ENCODE peak calls at places on chromosomes 7 and 10, in ten cellular contexts. One of them, this sample, is unnamed.

GRCh38 chr7:20737840-20738448 is 48.7 kb downstream of the SP8 start:
- DNase-seq in Calu3: no peak
- DNase-seq in keratinocyte: no peak
- DNase-seq in breast epithelium: no peak
- DNase-seq in esophagus squamous epithelium: no peak
- DNase-seq in A172: no peak
- DNase-seq in activated T-helper 1 cell treated with Interleukin-2 at 50 U/mL for 16 hours: no peak
- DNase-seq in SW 1271: no peak
- DNase-seq in glutamatergic neuron: no peak
- DNase-seq in right atrium auricular region: no peak
- DNase-seq in this sample: no peak

GRCh38 chr7:4842302-4843064 is 19.3 kb downstream of the PAPOLB start:
- DNase-seq in Calu3: no peak
- DNase-seq in keratinocyte: no peak
- DNase-seq in breast epithelium: no peak
- DNase-seq in esophagus squamous epithelium: no peak
- DNase-seq in A172: no peak
- DNase-seq in activated T-helper 1 cell treated with Interleukin-2 at 50 U/mL for 16 hours: no peak
- DNase-seq in SW 1271: no peak
- DNase-seq in glutamatergic neuron: no peak
- DNase-seq in right atrium auricular region: no peak
- DNase-seq in this sample: no peak

GRCh38 chr10:118732253-118733194 is 22.2 kb downstream of the CACUL1 start:
- DNase-seq in Calu3: no peak
- DNase-seq in keratinocyte: no peak
- DNase-seq in breast epithelium: no peak
- DNase-seq in esophagus squamous epithelium: no peak
- DNase-seq in A172: no peak
- DNase-seq in activated T-helper 1 cell treated with Interleukin-2 at 50 U/mL for 16 hours: no peak
- DNase-seq in SW 1271: no peak
- DNase-seq in glutamatergic neuron: no peak
- DNase-seq in right atrium auricular region: no peak
- DNase-seq in this sample: no peak

GRCh38 chr10:116663342-116663741 is 42.6 kb downstream of the PNLIPRP2 start:
- DNase-seq in Calu3: no peak
- DNase-seq in keratinocyte: no peak
- DNase-seq in breast epithelium: no peak
- DNase-seq in esophagus squamous epithelium: no peak
- DNase-seq in A172: no peak
- DNase-seq in activated T-helper 1 cell treated with Interleukin-2 at 50 U/mL for 16 hours: no peak
- DNase-seq in SW 1271: no peak
- DNase-seq in glutamatergic neuron: no peak
- DNase-seq in right atrium auricular region: peak
- DNase-seq in this sample: no peak

GRCh38 chr10:86317949-86318725 is 48.5 kb downstream of the GRID1 start:
- DNase-seq in Calu3: peak
- DNase-seq in keratinocyte: no peak
- DNase-seq in breast epithelium: peak
- DNase-seq in esophagus squamous epithelium: no peak
- DNase-seq in A172: peak
- DNase-seq in activated T-helper 1 cell treated with Interleukin-2 at 50 U/mL for 16 hours: no peak
- DNase-seq in SW 1271: no peak
- DNase-seq in glutamatergic neuron: no peak
- DNase-seq in right atrium auricular region: no peak
- DNase-seq in this sample: no peak

GRCh38 chr7:128810473-128810872 is 18.7 kb downstream of the CCDC136 start:
- DNase-seq in Calu3: no peak
- DNase-seq in keratinocyte: no peak
- DNase-seq in breast epithelium: no peak
- DNase-seq in esophagus squamous epithelium: no peak
- DNase-seq in A172: no peak
- DNase-seq in activated T-helper 1 cell treated with Interleukin-2 at 50 U/mL for 16 hours: no peak
- DNase-seq in SW 1271: no peak
- DNase-seq in glutamatergic neuron: no peak
- DNase-seq in right atrium auricular region: no peak
- DNase-seq in this sample: no peak

GRCh38 chr7:30804078-30804661 is 33.0 kb downstream of the MINDY4 start:
- DNase-seq in Calu3: no peak
- DNase-seq in keratinocyte: no peak
- DNase-seq in breast epithelium: no peak
- DNase-seq in esophagus squamous epithelium: no peak
- DNase-seq in A172: peak
- DNase-seq in activated T-helper 1 cell treated with Interleukin-2 at 50 U/mL for 16 hours: no peak
- DNase-seq in SW 1271: no peak
- DNase-seq in glutamatergic neuron: no peak
- DNase-seq in right atrium auricular region: no peak
- DNase-seq in this sample: peak

GRCh38 chr7:67625257-67625713 is 628.7 kb downstream of the TYW1 start:
- DNase-seq in Calu3: peak
- DNase-seq in keratinocyte: no peak
- DNase-seq in breast epithelium: peak
- DNase-seq in esophagus squamous epithelium: no peak
- DNase-seq in A172: peak
- DNase-seq in activated T-helper 1 cell treated with Interleukin-2 at 50 U/mL for 16 hours: no peak
- DNase-seq in SW 1271: no peak
- DNase-seq in glutamatergic neuron: peak
- DNase-seq in right atrium auricular region: peak
- DNase-seq in this sample: peak

GRCh38 chr7:7931626-7932025 is 37.0 kb upstream of the GLCCI1 start:
- DNase-seq in Calu3: no peak
- DNase-seq in keratinocyte: no peak
- DNase-seq in breast epithelium: no peak
- DNase-seq in esophagus squamous epithelium: no peak
- DNase-seq in A172: no peak
- DNase-seq in activated T-helper 1 cell treated with Interleukin-2 at 50 U/mL for 16 hours: no peak
- DNase-seq in SW 1271: no peak
- DNase-seq in glutamatergic neuron: peak
- DNase-seq in right atrium auricular region: no peak
- DNase-seq in this sample: no peak

GRCh38 chr10:114271014-114271778 is 32.1 kb downstream of the VWA2 start:
- DNase-seq in Calu3: peak
- DNase-seq in keratinocyte: peak
- DNase-seq in breast epithelium: peak
- DNase-seq in esophagus squamous epithelium: no peak
- DNase-seq in A172: no peak
- DNase-seq in activated T-helper 1 cell treated with Interleukin-2 at 50 U/mL for 16 hours: no peak
- DNase-seq in SW 1271: no peak
- DNase-seq in glutamatergic neuron: no peak
- DNase-seq in right atrium auricular region: no peak
- DNase-seq in this sample: peak

GRCh38 chr7:40331915-40332314 is 197.1 kb downstream of the SUGCT start:
- DNase-seq in Calu3: no peak
- DNase-seq in keratinocyte: no peak
- DNase-seq in breast epithelium: no peak
- DNase-seq in esophagus squamous epithelium: no peak
- DNase-seq in A172: no peak
- DNase-seq in activated T-helper 1 cell treated with Interleukin-2 at 50 U/mL for 16 hours: no peak
- DNase-seq in SW 1271: no peak
- DNase-seq in glutamatergic neuron: no peak
- DNase-seq in right atrium auricular region: no peak
- DNase-seq in this sample: no peak

GRCh38 chr7:42213093-42213492 is 23.9 kb downstream of the GLI3 start:
- DNase-seq in Calu3: no peak
- DNase-seq in keratinocyte: no peak
- DNase-seq in breast epithelium: no peak
- DNase-seq in esophagus squamous epithelium: no peak
- DNase-seq in A172: no peak
- DNase-seq in activated T-helper 1 cell treated with Interleukin-2 at 50 U/mL for 16 hours: no peak
- DNase-seq in SW 1271: no peak
- DNase-seq in glutamatergic neuron: no peak
- DNase-seq in right atrium auricular region: no peak
- DNase-seq in this sample: no peak

GRCh38 chr10:27153855-27154198 is 357 bp downstream of the YME1L1 start:
- DNase-seq in Calu3: no peak
- DNase-seq in keratinocyte: no peak
- DNase-seq in breast epithelium: no peak
- DNase-seq in esophagus squamous epithelium: no peak
- DNase-seq in A172: peak
- DNase-seq in activated T-helper 1 cell treated with Interleukin-2 at 50 U/mL for 16 hours: no peak
- DNase-seq in SW 1271: no peak
- DNase-seq in glutamatergic neuron: no peak
- DNase-seq in right atrium auricular region: no peak
- DNase-seq in this sample: peak

GRCh38 chr10:82968533-82968932 is 1093.5 kb downstream of the NRG3 start:
- DNase-seq in Calu3: no peak
- DNase-seq in keratinocyte: no peak
- DNase-seq in breast epithelium: no peak
- DNase-seq in esophagus squamous epithelium: no peak
- DNase-seq in A172: no peak
- DNase-seq in activated T-helper 1 cell treated with Interleukin-2 at 50 U/mL for 16 hours: no peak
- DNase-seq in SW 1271: no peak
- DNase-seq in glutamatergic neuron: no peak
- DNase-seq in right atrium auricular region: no peak
- DNase-seq in this sample: no peak

GRCh38 chr10:52187521-52188258 is 126.4 kb upstream of the DKK1 start:
- DNase-seq in Calu3: no peak
- DNase-seq in keratinocyte: no peak
- DNase-seq in breast epithelium: no peak
- DNase-seq in esophagus squamous epithelium: no peak
- DNase-seq in A172: no peak
- DNase-seq in activated T-helper 1 cell treated with Interleukin-2 at 50 U/mL for 16 hours: no peak
- DNase-seq in SW 1271: no peak
- DNase-seq in glutamatergic neuron: no peak
- DNase-seq in right atrium auricular region: no peak
- DNase-seq in this sample: peak

GRCh38 chr10:122531935-122532334 is 28.6 kb upstream of the DMBT1 start:
- DNase-seq in Calu3: peak
- DNase-seq in keratinocyte: no peak
- DNase-seq in breast epithelium: no peak
- DNase-seq in esophagus squamous epithelium: no peak
- DNase-seq in A172: no peak
- DNase-seq in activated T-helper 1 cell treated with Interleukin-2 at 50 U/mL for 16 hours: no peak
- DNase-seq in SW 1271: no peak
- DNase-seq in glutamatergic neuron: no peak
- DNase-seq in right atrium auricular region: no peak
- DNase-seq in this sample: peak

GRCh38 chr10:73992899-73993788 is 4.8 kb upstream of the VCL start:
- DNase-seq in Calu3: no peak
- DNase-seq in keratinocyte: no peak
- DNase-seq in breast epithelium: no peak
- DNase-seq in esophagus squamous epithelium: no peak
- DNase-seq in A172: no peak
- DNase-seq in activated T-helper 1 cell treated with Interleukin-2 at 50 U/mL for 16 hours: no peak
- DNase-seq in SW 1271: no peak
- DNase-seq in glutamatergic neuron: no peak
- DNase-seq in right atrium auricular region: no peak
- DNase-seq in this sample: no peak

GRCh38 chr7:43058271-43059066 is 54.0 kb upstream of the HECW1 start:
- DNase-seq in Calu3: no peak
- DNase-seq in keratinocyte: no peak
- DNase-seq in breast epithelium: no peak
- DNase-seq in esophagus squamous epithelium: no peak
- DNase-seq in A172: no peak
- DNase-seq in activated T-helper 1 cell treated with Interleukin-2 at 50 U/mL for 16 hours: no peak
- DNase-seq in SW 1271: no peak
- DNase-seq in glutamatergic neuron: no peak
- DNase-seq in right atrium auricular region: no peak
- DNase-seq in this sample: no peak

GRCh38 chr10:132612571-132613504 is 75.3 kb downstream of the INPP5A start:
- DNase-seq in Calu3: no peak
- DNase-seq in keratinocyte: no peak
- DNase-seq in breast epithelium: peak
- DNase-seq in esophagus squamous epithelium: no peak
- DNase-seq in A172: no peak
- DNase-seq in activated T-helper 1 cell treated with Interleukin-2 at 50 U/mL for 16 hours: no peak
- DNase-seq in SW 1271: no peak
- DNase-seq in glutamatergic neuron: no peak
- DNase-seq in right atrium auricular region: no peak
- DNase-seq in this sample: no peak

GRCh38 chr7:116577320-116577871 is 52.6 kb downstream of the CAV1 start:
- DNase-seq in Calu3: no peak
- DNase-seq in keratinocyte: no peak
- DNase-seq in breast epithelium: no peak
- DNase-seq in esophagus squamous epithelium: no peak
- DNase-seq in A172: no peak
- DNase-seq in activated T-helper 1 cell treated with Interleukin-2 at 50 U/mL for 16 hours: no peak
- DNase-seq in SW 1271: no peak
- DNase-seq in glutamatergic neuron: no peak
- DNase-seq in right atrium auricular region: no peak
- DNase-seq in this sample: no peak

GRCh38 chr7:13911920-13912319 is 77.5 kb downstream of the ETV1 start:
- DNase-seq in Calu3: no peak
- DNase-seq in keratinocyte: no peak
- DNase-seq in breast epithelium: no peak
- DNase-seq in esophagus squamous epithelium: no peak
- DNase-seq in A172: no peak
- DNase-seq in activated T-helper 1 cell treated with Interleukin-2 at 50 U/mL for 16 hours: no peak
- DNase-seq in SW 1271: no peak
- DNase-seq in glutamatergic neuron: no peak
- DNase-seq in right atrium auricular region: no peak
- DNase-seq in this sample: no peak

GRCh38 chr10:74542077-74542476 is 284.3 kb upstream of the KAT6B start:
- DNase-seq in Calu3: no peak
- DNase-seq in keratinocyte: no peak
- DNase-seq in breast epithelium: no peak
- DNase-seq in esophagus squamous epithelium: no peak
- DNase-seq in A172: no peak
- DNase-seq in activated T-helper 1 cell treated with Interleukin-2 at 50 U/mL for 16 hours: no peak
- DNase-seq in SW 1271: no peak
- DNase-seq in glutamatergic neuron: no peak
- DNase-seq in right atrium auricular region: peak
- DNase-seq in this sample: no peak

GRCh38 chr7:36686499-36686898 is 37.8 kb downstream of the AOAH start:
- DNase-seq in Calu3: peak
- DNase-seq in keratinocyte: peak
- DNase-seq in breast epithelium: no peak
- DNase-seq in esophagus squamous epithelium: no peak
- DNase-seq in A172: peak
- DNase-seq in activated T-helper 1 cell treated with Interleukin-2 at 50 U/mL for 16 hours: no peak
- DNase-seq in SW 1271: no peak
- DNase-seq in glutamatergic neuron: no peak
- DNase-seq in right atrium auricular region: no peak
- DNase-seq in this sample: peak

GRCh38 chr10:102342958-102343357 is 52.5 kb upstream of the NFKB2 start:
- DNase-seq in Calu3: no peak
- DNase-seq in keratinocyte: peak
- DNase-seq in breast epithelium: no peak
- DNase-seq in esophagus squamous epithelium: no peak
- DNase-seq in A172: peak
- DNase-seq in activated T-helper 1 cell treated with Interleukin-2 at 50 U/mL for 16 hours: no peak
- DNase-seq in SW 1271: no peak
- DNase-seq in glutamatergic neuron: no peak
- DNase-seq in right atrium auricular region: no peak
- DNase-seq in this sample: peak

GRCh38 chr7:42606217-42606905 is 305.5 kb downstream of the C7orf25 start:
- DNase-seq in Calu3: no peak
- DNase-seq in keratinocyte: no peak
- DNase-seq in breast epithelium: no peak
- DNase-seq in esophagus squamous epithelium: no peak
- DNase-seq in A172: no peak
- DNase-seq in activated T-helper 1 cell treated with Interleukin-2 at 50 U/mL for 16 hours: no peak
- DNase-seq in SW 1271: no peak
- DNase-seq in glutamatergic neuron: no peak
- DNase-seq in right atrium auricular region: no peak
- DNase-seq in this sample: no peak

GRCh38 chr7:8714791-8715190 is 281.4 kb downstream of the NXPH1 start:
- DNase-seq in Calu3: no peak
- DNase-seq in keratinocyte: no peak
- DNase-seq in breast epithelium: no peak
- DNase-seq in esophagus squamous epithelium: no peak
- DNase-seq in A172: peak
- DNase-seq in activated T-helper 1 cell treated with Interleukin-2 at 50 U/mL for 16 hours: no peak
- DNase-seq in SW 1271: no peak
- DNase-seq in glutamatergic neuron: no peak
- DNase-seq in right atrium auricular region: no peak
- DNase-seq in this sample: no peak

This sample was measured in PC-3.